ENCODE peak calls at places on chromosome 1, in four cellular contexts. One of them, this sample, is unnamed.

GRCh38 chr1:234558186-234558836 is 51.7 kb downstream of the IRF2BP2 start:
- DNase-seq in epithelial cell of esophagus: no peak
- DNase-seq in stomach: no peak
- DNase-seq in mammary epithelial cell: no peak
- DNase-seq in this sample: no peak

GRCh38 chr1:33343539-33343938 is 22.6 kb upstream of the A3GALT2 start:
- DNase-seq in epithelial cell of esophagus: no peak
- DNase-seq in stomach: no peak
- DNase-seq in mammary epithelial cell: no peak
- DNase-seq in this sample: no peak

GRCh38 chr1:67004176-67004575 is 49.8 kb downstream of the SLC35D1 start:
- DNase-seq in epithelial cell of esophagus: no peak
- DNase-seq in stomach: no peak
- DNase-seq in mammary epithelial cell: no peak
- DNase-seq in this sample: peak; percentile 13

GRCh38 chr1:221230605-221231004 is 351.4 kb downstream of the HLX start:
- DNase-seq in epithelial cell of esophagus: no peak
- DNase-seq in stomach: no peak
- DNase-seq in mammary epithelial cell: no peak
- DNase-seq in this sample: peak; percentile 97

GRCh38 chr1:58888776-58889341 is 105.0 kb upstream of the JUN start:
- DNase-seq in epithelial cell of esophagus: peak; percentile 73
- DNase-seq in stomach: no peak
- DNase-seq in mammary epithelial cell: peak; percentile 56
- DNase-seq in this sample: no peak

GRCh38 chr1:218499021-218499691 is 154.0 kb downstream of the TGFB2 start:
- DNase-seq in epithelial cell of esophagus: peak; percentile 61
- DNase-seq in stomach: no peak
- DNase-seq in mammary epithelial cell: peak; percentile 80
- DNase-seq in this sample: no peak

GRCh38 chr1:172321429-172321828 is 99.1 kb upstream of the C1orf105 start:
- DNase-seq in epithelial cell of esophagus: no peak
- DNase-seq in stomach: no peak
- DNase-seq in mammary epithelial cell: no peak
- DNase-seq in this sample: no peak

GRCh38 chr1:195899762-195900352 is 708.4 kb downstream of the KCNT2 start:
- DNase-seq in epithelial cell of esophagus: peak; percentile 78
- DNase-seq in stomach: no peak
- DNase-seq in mammary epithelial cell: peak; percentile 70
- DNase-seq in this sample: no peak

GRCh38 chr1:18211764-18212163 is 104.2 kb downstream of the IGSF21 start:
- DNase-seq in epithelial cell of esophagus: no peak
- DNase-seq in stomach: no peak
- DNase-seq in mammary epithelial cell: no peak
- DNase-seq in this sample: no peak

GRCh38 chr1:226064816-226065248 is 2.3 kb downstream of the H3-3A start:
- DNase-seq in epithelial cell of esophagus: peak; percentile 77
- DNase-seq in stomach: peak; percentile 52
- DNase-seq in mammary epithelial cell: peak; percentile 59
- DNase-seq in this sample: no peak

GRCh38 chr1:90220496-90220895 is 225.6 kb downstream of the ZNF326 start:
- DNase-seq in epithelial cell of esophagus: no peak
- DNase-seq in stomach: no peak
- DNase-seq in mammary epithelial cell: no peak
- DNase-seq in this sample: no peak

GRCh38 chr1:187951817-187952216 is 1123.1 kb downstream of the PLA2G4A start:
- DNase-seq in epithelial cell of esophagus: no peak
- DNase-seq in stomach: no peak
- DNase-seq in mammary epithelial cell: no peak
- DNase-seq in this sample: no peak

GRCh38 chr1:243748706-243749283 is 101.2 kb downstream of the AKT3 start:
- DNase-seq in epithelial cell of esophagus: peak; percentile 81
- DNase-seq in stomach: no peak
- DNase-seq in mammary epithelial cell: peak; percentile 56
- DNase-seq in this sample: peak; percentile 58

GRCh38 chr1:4468386-4468785 is 186.0 kb upstream of the AJAP1 start:
- DNase-seq in epithelial cell of esophagus: no peak
- DNase-seq in stomach: no peak
- DNase-seq in mammary epithelial cell: no peak
- DNase-seq in this sample: no peak

DNA sequence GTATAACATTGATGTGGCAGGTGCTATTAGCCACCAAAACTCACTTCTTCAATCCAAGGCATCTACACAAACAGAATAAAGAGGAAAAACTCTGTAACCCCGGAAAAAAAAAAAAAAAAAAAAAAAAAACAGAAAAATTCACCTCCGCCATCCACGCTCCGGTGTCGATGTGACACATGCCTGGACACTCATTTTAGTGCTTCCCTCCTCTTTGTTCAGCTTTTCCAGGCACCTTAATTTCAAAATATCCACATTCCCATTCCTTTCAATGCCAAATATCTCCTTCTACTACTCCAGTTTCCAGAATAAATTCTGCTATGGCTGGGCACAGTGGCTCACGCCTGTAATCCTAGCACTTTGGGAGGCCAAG is 5.8 kb upstream of the RERE start:
- DNase-seq in epithelial cell of esophagus: no peak
- DNase-seq in stomach: no peak
- DNase-seq in mammary epithelial cell: no peak
- DNase-seq in this sample: no peak
- H3K4me3 ChIP-seq in epithelial cell of esophagus: no peak overlapping the region
- H3K4me3 ChIP-seq in stomach: no peak overlapping the region
- H3K4me3 ChIP-seq in mammary epithelial cell: no peak overlapping the region
- H3K4me3 ChIP-seq in this sample: no peak overlapping the region

DNA sequence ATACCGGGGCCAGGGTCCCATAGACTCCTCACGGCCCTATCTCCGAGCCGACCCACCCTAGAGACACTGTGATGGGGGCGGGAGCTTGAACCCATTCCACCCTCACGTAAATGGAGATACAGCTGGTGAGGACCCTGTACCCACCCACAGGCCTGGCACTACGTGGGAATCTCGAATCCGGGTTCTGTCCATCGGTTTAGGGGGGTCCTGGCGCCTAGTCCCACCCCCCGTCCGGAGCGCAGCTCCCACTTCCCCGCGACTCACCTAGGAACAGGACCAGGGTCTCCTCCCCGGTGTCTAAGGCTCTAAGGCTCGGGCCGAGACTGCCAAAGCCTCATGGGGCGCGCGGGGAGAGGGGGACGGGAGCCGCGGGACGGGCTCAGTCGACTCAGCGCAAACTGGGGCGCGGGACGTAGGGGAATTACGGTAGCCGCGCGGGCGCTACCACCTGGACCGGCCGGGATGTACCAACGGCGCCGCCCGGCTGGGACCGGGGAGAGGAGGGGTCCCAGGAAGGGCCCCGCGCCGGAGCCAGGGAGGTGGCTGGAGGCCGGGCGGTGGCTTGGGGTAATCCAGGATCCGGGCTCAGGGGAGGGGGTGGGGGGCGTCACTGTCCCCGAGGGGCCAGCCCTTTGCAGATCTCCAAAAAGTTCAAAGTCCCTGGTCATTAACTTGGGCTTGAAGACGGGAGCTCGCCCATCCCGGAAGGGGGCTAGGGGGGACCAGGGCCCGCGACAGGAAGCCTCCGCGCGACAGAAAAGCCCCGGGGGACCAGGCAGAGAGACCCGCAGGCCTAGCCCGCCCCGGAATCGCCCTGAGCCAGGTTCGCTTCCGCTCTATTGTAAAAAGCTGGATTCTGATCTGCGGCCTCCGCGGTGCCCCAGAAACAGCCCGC is 1.0 kb downstream of the PLEKHG5 start:
- DNase-seq in epithelial cell of esophagus: peak; percentile 89
- DNase-seq in stomach: peak; percentile 80
- DNase-seq in mammary epithelial cell: peak; percentile 78
- DNase-seq in this sample: peak; percentile 19
- TF ChIP-seq CTCF in epithelial cell of esophagus: no peak
- TF ChIP-seq CTCF in stomach: no peak
- TF ChIP-seq CTCF in mammary epithelial cell: no peak
- TF ChIP-seq CTCF in this sample: peak; percentile 6

GRCh38 chr1:198681831-198682756 is 43.3 kb downstream of the PTPRC start:
- DNase-seq in epithelial cell of esophagus: peak; percentile 81
- DNase-seq in stomach: peak; percentile 58
- DNase-seq in mammary epithelial cell: peak; percentile 94
- DNase-seq in this sample: no peak

GRCh38 chr1:198691063-198691462 is 52.2 kb downstream of the PTPRC start:
- DNase-seq in epithelial cell of esophagus: no peak
- DNase-seq in stomach: no peak
- DNase-seq in mammary epithelial cell: no peak
- DNase-seq in this sample: no peak

GRCh38 chr1:198687429-198687828 is 48.6 kb downstream of the PTPRC start:
- DNase-seq in epithelial cell of esophagus: no peak
- DNase-seq in stomach: no peak
- DNase-seq in mammary epithelial cell: no peak
- DNase-seq in this sample: no peak

GRCh38 chr1:198683449-198683848 is 44.6 kb downstream of the PTPRC start:
- DNase-seq in epithelial cell of esophagus: no peak
- DNase-seq in stomach: no peak
- DNase-seq in mammary epithelial cell: no peak
- DNase-seq in this sample: no peak

GRCh38 chr1:198686069-198686728 is 47.4 kb downstream of the PTPRC start:
- DNase-seq in epithelial cell of esophagus: peak; percentile 55
- DNase-seq in stomach: no peak
- DNase-seq in mammary epithelial cell: peak; percentile 32
- DNase-seq in this sample: no peak
- H3K4me3 ChIP-seq in epithelial cell of esophagus: no peak overlapping the region
- H3K4me3 ChIP-seq in stomach: no peak overlapping the region
- H3K4me3 ChIP-seq in mammary epithelial cell: no peak overlapping the region
- H3K4me3 ChIP-seq in this sample: no peak overlapping the region

GRCh38 chr1:179589524-179589923 is 2.1 kb upstream of the TDRD5 start:
- DNase-seq in epithelial cell of esophagus: no peak
- DNase-seq in stomach: no peak
- DNase-seq in mammary epithelial cell: no peak
- DNase-seq in this sample: no peak
- TF ChIP-seq CTCF in epithelial cell of esophagus: no peak
- TF ChIP-seq CTCF in stomach: no peak
- TF ChIP-seq CTCF in mammary epithelial cell: no peak
- TF ChIP-seq CTCF in this sample: no peak

GRCh38 chr1:8420318-8420717 is 102.4 kb downstream of the SLC45A1 start:
- DNase-seq in epithelial cell of esophagus: no peak
- DNase-seq in stomach: no peak
- DNase-seq in mammary epithelial cell: no peak
- DNase-seq in this sample: no peak

GRCh38 chr1:8421721-8422120 is 103.8 kb downstream of the SLC45A1 start:
- DNase-seq in epithelial cell of esophagus: no peak
- DNase-seq in stomach: no peak
- DNase-seq in mammary epithelial cell: peak; percentile 8
- DNase-seq in this sample: no peak

GRCh38 chr1:8418301-8418700 is 100.4 kb downstream of the SLC45A1 start:
- DNase-seq in epithelial cell of esophagus: no peak
- DNase-seq in stomach: no peak
- DNase-seq in mammary epithelial cell: no peak
- DNase-seq in this sample: no peak

GRCh38 chr1:8419172-8419571 is 101.3 kb downstream of the SLC45A1 start:
- DNase-seq in epithelial cell of esophagus: no peak
- DNase-seq in stomach: no peak
- DNase-seq in mammary epithelial cell: no peak
- DNase-seq in this sample: no peak

GRCh38 chr1:8419861-8420260 is 101.9 kb downstream of the SLC45A1 start:
- DNase-seq in epithelial cell of esophagus: no peak
- DNase-seq in stomach: no peak
- DNase-seq in mammary epithelial cell: no peak
- DNase-seq in this sample: no peak
- H3K4me3 ChIP-seq in epithelial cell of esophagus: no peak overlapping the region
- H3K4me3 ChIP-seq in stomach: peak overlapping the region; percentile 93
- H3K4me3 ChIP-seq in mammary epithelial cell: no peak overlapping the region
- H3K4me3 ChIP-seq in this sample: peak overlapping the region; percentile 72

DNA sequence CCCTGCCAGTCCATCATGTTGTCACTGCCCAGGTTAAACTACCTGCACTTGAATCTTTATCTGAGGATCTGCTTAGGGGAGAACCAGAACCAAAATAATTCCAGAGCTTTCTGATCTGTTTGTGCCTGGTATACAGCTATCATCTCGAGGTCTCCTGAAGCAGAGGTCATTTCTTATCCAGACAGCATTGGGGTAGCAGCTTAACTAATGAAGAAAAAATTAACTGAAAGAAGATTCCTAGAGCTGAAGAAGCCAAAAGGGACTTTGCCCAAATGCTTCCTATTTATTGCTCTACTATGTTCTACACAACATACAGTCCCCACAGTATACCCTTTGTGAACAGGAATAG is 2.7 kb downstream of the NTPCR start:
- DNase-seq in epithelial cell of esophagus: no peak
- DNase-seq in stomach: no peak
- DNase-seq in mammary epithelial cell: no peak
- DNase-seq in this sample: no peak
- TF ChIP-seq CTCF in epithelial cell of esophagus: no peak
- TF ChIP-seq CTCF in stomach: no peak
- TF ChIP-seq CTCF in mammary epithelial cell: no peak
- TF ChIP-seq CTCF in this sample: no peak